ENCODE peak calls at places on chromosomes 2 and 18, in seven cellular contexts. Z, A, I, K, X, O and N are unnamed samples.

GRCh38 chr2:80054339-80054675 is 250.2 kb downstream of the LRRTM1 start:
- DNase-seq in Z (no peak), X (no peak), A (no peak), O (no peak), K (no peak), I (peak), N (peak)

GRCh38 chr18:74395630-74396251 is 61.4 kb downstream of the DIPK1C start:
- DNase-seq in K (no peak), Z (no peak), X (no peak), A (no peak), I (no peak), O (no peak), N (no peak)

GRCh38 chr2:88606371-88607030 is 20.8 kb downstream of the EIF2AK3 start:
- DNase-seq in X (no peak), O (no peak), Z (no peak), A (no peak), K (no peak), I (no peak), N (no peak)

GRCh38 chr2:45919711-45920111 is 268.2 kb downstream of the PRKCE start:
- DNase-seq in X (no peak), O (no peak), A (no peak), Z (no peak), I (no peak), K (no peak), N (no peak)

GRCh38 chr2:153477641-153478288 is 797 bp downstream of the RPRM start:
- DNase-seq in X (no peak), I (peak), K (no peak), A (no peak), O (no peak), Z (no peak), N (peak)

GRCh38 chr2:88216641-88217040 is 46.5 kb downstream of the THNSL2 start:
- DNase-seq in O (no peak), K (no peak), I (no peak), Z (no peak), A (no peak), X (no peak), N (no peak)

GRCh38 chr2:94956797-94957391 is 68.6 kb upstream of the MAL start:
- DNase-seq in O (no peak), K (peak), I (peak), Z (peak), A (peak), X (peak), N (no peak)

GRCh38 chr2:205722538-205722878 is 40.2 kb downstream of the NRP2 start:
- DNase-seq in K (no peak), X (no peak), A (no peak), I (no peak), Z (no peak), O (no peak), N (no peak)

GRCh38 chr2:222796413-222797103 is 64.3 kb upstream of the ACSL3 start:
- DNase-seq in A (no peak), O (no peak), K (no peak), Z (no peak), X (no peak), I (peak), N (peak)

GRCh38 chr2:241197947-241198346 is 9.5 kb downstream of the ANO7 start:
- DNase-seq in I (no peak), X (no peak), O (no peak), K (no peak), A (no peak), Z (no peak), N (no peak)

GRCh38 chr2:98465456-98466201 is 21.0 kb downstream of the INPP4A start:
- DNase-seq in A (peak), O (peak), Z (peak), K (peak), I (peak), X (peak), N (peak)

GRCh38 chr2:23944527-23944926 is 4.3 kb downstream of the UBXN2A start:
- DNase-seq in K (no peak), X (no peak), I (no peak), O (no peak), Z (no peak), A (no peak), N (no peak)

GRCh38 chr2:202750778-202751427 is 116.1 kb downstream of the FAM117B start:
- DNase-seq in Z (no peak), I (no peak), K (no peak), A (no peak), O (no peak), X (no peak), N (no peak)

GRCh38 chr2:168814046-168814445 is 11.6 kb downstream of the NOSTRIN start:
- DNase-seq in I (peak), O (no peak), A (no peak), Z (no peak), X (no peak), K (no peak), N (no peak)